ENCODE peak calls at places on chromosome X, in six cellular contexts. A is tibial nerve, G is fibroblast of lung, S is breast epithelium, Y is fibroblast of the aortic adventitia, Z is AG09309. R is an unnamed sample.

GRCh38 chrX:351736-352135 is 33.1 kb upstream of the GTPBP6 start:
- DNase-seq in A (no peak), Z (no peak), S (no peak), Y (no peak), G (no peak), R (peak)

GRCh38 chrX:6021316-6022091 is 207.2 kb downstream of the NLGN4X start:
- DNase-seq in S (no peak), A (peak), Y (no peak), Z (no peak), G (peak), R (no peak)

GRCh38 chrX:17359500-17359899 is 15.5 kb upstream of the NHS start:
- DNase-seq in A (no peak), Z (no peak), G (peak), S (no peak), Y (peak), R (no peak)

GRCh38 chrX:75038925-75039324 is 113.7 kb upstream of the NEXMIF start:
- DNase-seq in Z (peak), A (no peak), Y (peak), S (no peak), G (peak), R (no peak)

GRCh38 chrX:147602297-147602696 is 309.4 kb upstream of the FMR1 start:
- DNase-seq in Z (no peak), G (no peak), Y (no peak), A (no peak), S (no peak), R (no peak)

GRCh38 chrX:95974885-95975284 is 709.8 kb upstream of the DIAPH2 start:
- DNase-seq in S (no peak), G (no peak), Z (no peak), Y (no peak), A (no peak), R (no peak)

GRCh38 chrX:97529801-97530200 is 646.1 kb downstream of the RPA4 start:
- DNase-seq in A (no peak), G (peak), Z (no peak), Y (peak), S (no peak), R (no peak)

GRCh38 chrX:1582686-1583437 is 8.5 kb upstream of the AKAP17A start:
- DNase-seq in Z (no peak), G (peak), Y (no peak), A (no peak), S (no peak), R (no peak)

GRCh38 chrX:98480606-98481005 is 1596.9 kb downstream of the RPA4 start:
- DNase-seq in Y (no peak), S (no peak), G (no peak), A (no peak), Z (no peak), R (no peak)

GRCh38 chrX:74534569-74535038 is 79.8 kb downstream of the RLIM start:
- DNase-seq in G (peak), Z (no peak), A (no peak), Y (peak), S (no peak), R (no peak)

GRCh38 chrX:48794993-48795501 is 6.8 kb upstream of the HDAC6 start:
- DNase-seq in G (peak), A (no peak), S (no peak), Y (peak), Z (peak), R (no peak)

GRCh38 chrX:1463581-1464281 is 11.0 kb upstream of the ASMTL start:
- DNase-seq in A (no peak), Y (no peak), S (no peak), G (no peak), Z (no peak), R (no peak)

GRCh38 chrX:130120321-130120731 is 10.0 kb upstream of the ELF4 start:
- DNase-seq in A (no peak), Z (no peak), G (no peak), S (no peak), Y (no peak), R (no peak)

GRCh38 chrX:124455966-124456365 is 109.6 kb downstream of the SH2D1A start:
- DNase-seq in Y (no peak), Z (no peak), G (no peak), S (no peak), A (no peak), R (no peak)

GRCh38 chrX:28589048-28589447 is 1.8 kb downstream of the IL1RAPL1 start:
- DNase-seq in G (no peak), A (no peak), S (no peak), Y (no peak), Z (no peak), R (no peak)

GRCh38 chrX:28585767-28586166 is 1.5 kb upstream of the IL1RAPL1 start:
- DNase-seq in Y (no peak), S (no peak), A (no peak), Z (no peak), G (no peak), R (no peak)

GRCh38 chrX:28586291-28586690 is 955 bp upstream of the IL1RAPL1 start:
- DNase-seq in G (peak), S (no peak), Z (no peak), Y (peak), A (no peak), R (no peak)

GRCh38 chrX:28584025-28584424 is 3.2 kb upstream of the IL1RAPL1 start:
- DNase-seq in Z (no peak), S (no peak), Y (no peak), A (no peak), G (no peak), R (no peak)

GRCh38 chrX:28586891-28587635 is at the start of gene IL1RAPL1:
- DNase-seq in G (peak), A (no peak), Y (peak), Z (no peak), S (no peak), R (no peak)
- H3K4me3 ChIP-seq in G (peak), A (peak), Y (peak), Z (no peak), S (peak), R (peak)

GRCh38 chrX:23817979-23818336 is 35.0 kb downstream of the SAT1 start:
- DNase-seq in A (no peak), Z (no peak), G (no peak), S (no peak), Y (no peak), R (no peak)

GRCh38 chrX:23822397-23822796 is 39.4 kb downstream of the SAT1 start:
- DNase-seq in G (peak), S (no peak), A (no peak), Y (peak), Z (no peak), R (no peak)

GRCh38 chrX:23819385-23820234 is 36.6 kb downstream of the SAT1 start:
- DNase-seq in Y (peak), A (no peak), S (no peak), Z (no peak), G (peak), R (no peak)

GRCh38 chrX:23821847-23822246 is 38.9 kb downstream of the SAT1 start:
- DNase-seq in S (no peak), Y (no peak), G (no peak), A (no peak), Z (no peak), R (no peak)

DNA sequence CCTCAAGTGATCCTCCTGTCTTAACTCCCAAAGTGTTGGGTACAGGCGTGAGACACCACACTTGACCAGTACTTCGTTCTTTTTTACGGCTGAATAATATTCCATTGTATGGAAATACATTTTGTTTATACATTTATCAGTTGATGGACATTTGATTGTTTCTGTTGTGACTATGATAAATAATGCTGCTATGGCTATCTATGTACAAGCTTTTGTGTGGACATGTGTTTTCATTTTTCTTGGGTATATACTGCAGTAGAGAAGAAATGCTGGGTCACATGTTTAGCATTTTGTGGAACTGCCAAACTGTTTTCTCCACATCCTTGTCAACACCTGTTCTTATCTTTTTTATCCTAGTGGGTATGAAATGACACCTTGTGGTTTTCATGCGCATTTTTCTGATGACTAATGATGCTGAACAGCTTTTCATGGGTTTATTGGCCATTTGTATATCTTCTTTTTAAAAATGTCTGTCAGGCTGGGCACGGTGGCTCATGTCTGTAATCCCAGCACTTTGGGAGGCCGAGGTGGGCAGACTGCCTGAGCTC is 37.3 kb downstream of the SAT1 start:
- DNase-seq in Z (no peak), G (peak), A (no peak), S (no peak), Y (no peak), R (no peak)
- TF ChIP-seq CTCF in Z (no peak), G (no peak), A (no peak), S (no peak), Y (no peak), R (no peak)

GRCh38 chrX:153945956-153946909 is 1.8 kb upstream of the RENBP start:
- DNase-seq in Y (no peak), A (no peak), G (no peak), S (no peak), Z (no peak), R (no peak)

GRCh38 chrX:153946910-153947769 is 2.7 kb upstream of the RENBP start:
- DNase-seq in S (peak), G (peak), Y (peak), A (no peak), Z (peak), R (peak)

GRCh38 chrX:153944800-153945150 is 332 bp upstream of the RENBP start:
- DNase-seq in Z (no peak), Y (no peak), S (no peak), A (no peak), G (no peak), R (no peak)

GRCh38 chrX:153941331-153942252 is 2.9 kb downstream of the RENBP start:
- DNase-seq in A (no peak), Y (no peak), G (no peak), S (no peak), Z (no peak), R (no peak)

GRCh38 chrX:153944140-153944799 is at the start of gene RENBP:
- DNase-seq in G (no peak), Y (no peak), A (peak), Z (no peak), S (no peak), R (no peak)
- H3K4me3 ChIP-seq in G (no peak), Y (no peak), A (peak), Z (no peak), S (peak), R (no peak)

GRCh38 chrX:114774691-114775090 is 190.8 kb downstream of the HTR2C start:
- DNase-seq in A (no peak), Z (no peak), G (no peak), Y (peak), S (no peak), R (no peak)
- TF ChIP-seq CTCF in A (no peak), Z (no peak), G (no peak), Y (no peak), S (no peak), R (no peak)

GRCh38 chrX:136880003-136880451 is 498 bp downstream of the RBMX start:
- DNase-seq in S (no peak), Y (peak), Z (no peak), G (no peak), A (no peak), R (peak)

GRCh38 chrX:136878423-136878822 is 2.1 kb downstream of the RBMX start:
- DNase-seq in G (no peak), Y (no peak), Z (no peak), A (no peak), S (no peak), R (no peak)

GRCh38 chrX:136880452-136881013 is at the start of gene RBMX:
- DNase-seq in Z (peak), G (peak), Y (peak), S (peak), A (peak), R (peak)

DNA sequence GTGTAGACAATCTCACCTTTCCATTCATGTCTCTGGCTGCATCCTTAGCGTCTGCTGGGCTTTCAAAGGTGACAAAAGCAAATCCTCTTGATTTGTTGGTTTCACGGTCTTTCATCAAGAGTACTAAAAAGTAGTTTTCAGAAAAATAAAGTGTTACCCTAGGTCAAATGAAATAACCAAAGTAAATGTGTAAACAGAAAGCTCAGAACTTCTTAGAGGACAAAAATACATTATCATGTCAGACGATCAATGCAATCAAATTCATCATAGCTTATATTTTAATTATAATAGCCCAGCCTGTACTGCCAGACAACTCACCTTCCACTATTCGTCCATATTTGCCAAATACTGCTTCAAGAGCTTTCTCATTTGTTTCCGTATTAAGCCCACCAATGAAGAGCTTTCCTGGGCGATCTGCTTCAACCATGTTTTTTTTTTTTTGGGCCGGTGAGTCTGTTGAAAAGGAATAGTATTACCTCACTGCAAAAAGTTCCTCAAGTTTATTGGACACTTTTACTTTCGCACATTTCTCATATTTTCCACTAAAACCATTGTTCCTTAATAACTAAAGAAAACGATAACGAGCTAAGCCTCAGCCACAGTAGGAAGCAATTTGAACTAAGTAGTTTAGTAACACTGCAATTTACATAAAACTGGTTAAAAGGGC is 1.4 kb downstream of the RBMX start:
- DNase-seq in S (no peak), G (peak), Z (no peak), A (no peak), Y (peak), R (no peak)
- H3K4me3 ChIP-seq in S (peak), G (peak), Z (peak), A (peak), Y (peak), R (peak)

GRCh38 chrX:131821945-131822622 is 201.0 kb upstream of the STK26 start:
- DNase-seq in A (no peak), S (no peak), Y (peak), G (peak), Z (peak), R (peak)
- TF ChIP-seq CTCF in A (peak), S (peak), Y (peak), G (no peak), Z (peak), R (peak)

DNA sequence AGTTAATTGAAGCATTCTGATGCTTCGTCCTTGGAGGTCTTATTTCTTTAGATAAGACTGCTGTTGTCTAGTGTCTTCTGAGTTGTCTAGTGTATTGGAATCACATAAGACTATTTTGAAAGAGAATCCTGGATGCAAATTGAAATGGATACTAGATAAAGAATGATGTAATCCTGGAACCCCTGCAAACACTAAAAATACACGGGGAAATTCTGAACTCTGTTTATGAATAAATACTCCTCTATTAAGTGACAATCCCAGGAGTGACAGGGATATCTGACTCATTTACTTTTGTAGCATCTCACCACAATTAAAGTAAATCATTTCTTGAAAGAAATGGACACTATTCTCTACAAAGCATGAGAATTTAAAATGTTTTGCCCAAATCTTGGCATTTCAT is 968 bp downstream of the ASB11 start:
- DNase-seq in G (no peak), Y (no peak), A (no peak), S (no peak), Z (no peak), R (no peak)
- H3K4me3 ChIP-seq in G (no peak), Y (no peak), A (no peak), S (no peak), Z (no peak), R (no peak)

GRCh38 chrX:69538321-69538876 is 34.3 kb downstream of the NALF2 start:
- DNase-seq in G (peak), A (peak), Y (peak), Z (no peak), S (peak), R (peak)
- TF ChIP-seq CTCF in G (peak), A (peak), Y (peak), Z (peak), S (no peak), R (peak)

DNA sequence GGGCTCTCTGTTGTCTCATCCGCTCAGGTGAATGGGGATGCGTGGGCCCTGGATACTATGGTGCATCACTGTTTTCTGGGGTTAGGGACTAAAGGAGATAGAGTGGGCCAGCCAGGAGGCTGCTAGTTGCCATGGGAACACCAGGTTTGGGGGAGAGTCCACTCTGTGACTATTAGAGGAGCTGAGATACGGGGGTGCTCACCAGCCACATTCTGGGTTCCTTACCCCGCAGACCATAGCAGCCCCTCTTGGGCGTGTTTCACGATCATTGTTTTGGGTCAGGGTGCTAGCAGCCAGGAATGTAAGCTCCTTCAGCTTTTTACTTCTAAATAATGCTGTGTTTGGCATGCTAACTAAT is 4.6 kb downstream of the EFNB1 start:
- DNase-seq in S (no peak), Z (no peak), Y (no peak), G (no peak), A (no peak), R (no peak)
- H3K4me3 ChIP-seq in S (no peak), Z (no peak), Y (no peak), G (no peak), A (no peak), R (no peak)

GRCh38 chrX:115949900-115950822 is 220.4 kb upstream of the AGTR2 start:
- DNase-seq in Z (no peak), S (no peak), A (no peak), G (no peak), Y (no peak), R (peak)

GRCh38 chrX:115946059-115946458 is 224.5 kb upstream of the AGTR2 start:
- DNase-seq in G (no peak), Y (no peak), A (no peak), Z (no peak), S (no peak), R (no peak)

GRCh38 chrX:115952417-115953092 is 218.0 kb upstream of the AGTR2 start:
- DNase-seq in A (no peak), Z (no peak), S (no peak), Y (no peak), G (no peak), R (no peak)

DNA sequence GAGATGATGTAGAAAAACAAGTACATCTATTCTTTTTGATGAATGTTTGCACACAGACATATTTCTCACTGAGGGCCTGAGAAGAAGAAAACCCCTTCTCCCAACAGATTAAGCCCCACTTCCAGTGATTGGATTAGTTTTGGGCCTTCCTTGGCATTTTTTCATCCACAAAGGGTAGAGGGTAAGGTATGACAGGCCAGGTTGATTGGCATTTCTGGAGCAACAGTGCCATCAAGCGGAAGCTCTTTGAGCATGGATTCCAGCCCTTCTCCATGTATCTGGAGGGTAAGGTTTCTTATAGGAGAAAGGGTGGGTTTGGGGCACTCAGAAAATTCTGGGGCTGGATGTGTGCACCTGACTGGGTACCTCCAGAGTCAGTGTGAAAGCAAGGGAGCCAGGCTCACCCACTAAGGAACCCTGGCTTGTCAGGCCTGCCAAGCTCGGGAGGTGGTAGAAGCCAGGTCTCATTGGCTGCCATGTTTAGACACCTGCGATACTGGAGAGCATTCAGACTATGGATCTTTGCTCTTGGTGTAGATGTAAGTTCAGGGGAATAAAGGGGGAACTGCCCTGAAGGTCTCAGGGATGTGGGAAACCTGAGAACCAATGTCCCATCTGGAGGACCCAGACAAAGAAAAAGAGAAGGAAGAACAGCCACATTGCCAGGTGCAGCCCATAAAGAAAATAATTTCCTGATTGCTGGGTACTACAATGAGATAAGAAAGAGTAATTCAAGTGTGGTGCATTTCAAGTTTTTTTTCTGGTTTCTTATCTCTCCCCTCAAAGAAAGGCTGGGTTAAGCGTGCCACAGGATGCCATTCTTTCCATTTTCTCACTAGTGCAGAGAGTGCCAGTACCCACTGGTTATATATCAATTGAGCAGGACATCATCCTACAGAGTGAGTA is 222.3 kb upstream of the AGTR2 start:
- DNase-seq in S (no peak), A (no peak), Z (no peak), Y (no peak), G (no peak), R (no peak)
- TF ChIP-seq CTCF in S (no peak), A (no peak), Z (no peak), Y (no peak), G (no peak), R (no peak)